ENCODE peak calls at places on chromosomes 12 and 14, in six cellular contexts. One of them, this sample, is unnamed.

GRCh38 chr12:43676183-43676813 is 82.3 kb downstream of the PUS7L start:
- DNase-seq in Panc1: peak
- DNase-seq in K562: peak
- DNase-seq in transverse colon: no peak
- DNase-seq in GM12892: no peak
- DNase-seq in stomach: no peak
- DNase-seq in this sample: peak

GRCh38 chr12:52741378-52742195 is 35.6 kb downstream of the KRT76 start:
- DNase-seq in Panc1: no peak
- DNase-seq in K562: peak
- DNase-seq in transverse colon: peak
- DNase-seq in GM12892: peak
- DNase-seq in stomach: peak
- DNase-seq in this sample: peak

GRCh38 chr14:81565441-81566290 is 32.0 kb upstream of the SEL1L start:
- DNase-seq in Panc1: no peak
- DNase-seq in K562: peak
- DNase-seq in transverse colon: no peak
- DNase-seq in GM12892: no peak
- DNase-seq in stomach: no peak
- DNase-seq in this sample: peak

GRCh38 chr14:91284146-91284790 is 39.8 kb upstream of the GPR68 start:
- DNase-seq in Panc1: no peak
- DNase-seq in K562: no peak
- DNase-seq in transverse colon: no peak
- DNase-seq in GM12892: no peak
- DNase-seq in stomach: no peak
- DNase-seq in this sample: no peak

GRCh38 chr12:71492604-71493003 is 53.0 kb downstream of the LGR5 start:
- DNase-seq in Panc1: no peak
- DNase-seq in K562: no peak
- DNase-seq in transverse colon: no peak
- DNase-seq in GM12892: no peak
- DNase-seq in stomach: no peak
- DNase-seq in this sample: no peak

GRCh38 chr12:53091756-53092155 is 5.7 kb upstream of the IGFBP6 start:
- DNase-seq in Panc1: no peak
- DNase-seq in K562: no peak
- DNase-seq in transverse colon: no peak
- DNase-seq in GM12892: no peak
- DNase-seq in stomach: no peak
- DNase-seq in this sample: no peak

GRCh38 chr14:75046899-75047298 is 4.4 kb downstream of the MLH3 start:
- DNase-seq in Panc1: no peak
- DNase-seq in K562: no peak
- DNase-seq in transverse colon: no peak
- DNase-seq in GM12892: no peak
- DNase-seq in stomach: no peak
- DNase-seq in this sample: no peak

GRCh38 chr14:87175175-87175574 is 817.8 kb downstream of the GALC start:
- DNase-seq in Panc1: no peak
- DNase-seq in K562: no peak
- DNase-seq in transverse colon: no peak
- DNase-seq in GM12892: no peak
- DNase-seq in stomach: no peak
- DNase-seq in this sample: no peak

GRCh38 chr12:64098709-64099354 is 123.3 kb downstream of the KICS2 start:
- DNase-seq in Panc1: no peak
- DNase-seq in K562: no peak
- DNase-seq in transverse colon: no peak
- DNase-seq in GM12892: no peak
- DNase-seq in stomach: no peak
- DNase-seq in this sample: no peak

GRCh38 chr14:69896972-69897371 is 17.8 kb downstream of the SMOC1 start:
- DNase-seq in Panc1: no peak
- DNase-seq in K562: no peak
- DNase-seq in transverse colon: no peak
- DNase-seq in GM12892: no peak
- DNase-seq in stomach: no peak
- DNase-seq in this sample: no peak

GRCh38 chr12:62769076-62769619 is 165.8 kb downstream of the PPM1H start:
- DNase-seq in Panc1: no peak
- DNase-seq in K562: no peak
- DNase-seq in transverse colon: no peak
- DNase-seq in GM12892: no peak
- DNase-seq in stomach: no peak
- DNase-seq in this sample: no peak

GRCh38 chr12:7868391-7868790 is 4.3 kb downstream of the SLC2A14 start:
- DNase-seq in Panc1: no peak
- DNase-seq in K562: no peak
- DNase-seq in transverse colon: no peak
- DNase-seq in GM12892: no peak
- DNase-seq in stomach: no peak
- DNase-seq in this sample: no peak

GRCh38 chr12:75894965-75895754 is 136.4 kb downstream of the PHLDA1 start:
- DNase-seq in Panc1: no peak
- DNase-seq in K562: no peak
- DNase-seq in transverse colon: no peak
- DNase-seq in GM12892: no peak
- DNase-seq in stomach: no peak
- DNase-seq in this sample: peak

GRCh38 chr12:104896710-104897109 is 61.4 kb downstream of the SLC41A2 start:
- DNase-seq in Panc1: no peak
- DNase-seq in K562: no peak
- DNase-seq in transverse colon: no peak
- DNase-seq in GM12892: no peak
- DNase-seq in stomach: no peak
- DNase-seq in this sample: no peak

DNA sequence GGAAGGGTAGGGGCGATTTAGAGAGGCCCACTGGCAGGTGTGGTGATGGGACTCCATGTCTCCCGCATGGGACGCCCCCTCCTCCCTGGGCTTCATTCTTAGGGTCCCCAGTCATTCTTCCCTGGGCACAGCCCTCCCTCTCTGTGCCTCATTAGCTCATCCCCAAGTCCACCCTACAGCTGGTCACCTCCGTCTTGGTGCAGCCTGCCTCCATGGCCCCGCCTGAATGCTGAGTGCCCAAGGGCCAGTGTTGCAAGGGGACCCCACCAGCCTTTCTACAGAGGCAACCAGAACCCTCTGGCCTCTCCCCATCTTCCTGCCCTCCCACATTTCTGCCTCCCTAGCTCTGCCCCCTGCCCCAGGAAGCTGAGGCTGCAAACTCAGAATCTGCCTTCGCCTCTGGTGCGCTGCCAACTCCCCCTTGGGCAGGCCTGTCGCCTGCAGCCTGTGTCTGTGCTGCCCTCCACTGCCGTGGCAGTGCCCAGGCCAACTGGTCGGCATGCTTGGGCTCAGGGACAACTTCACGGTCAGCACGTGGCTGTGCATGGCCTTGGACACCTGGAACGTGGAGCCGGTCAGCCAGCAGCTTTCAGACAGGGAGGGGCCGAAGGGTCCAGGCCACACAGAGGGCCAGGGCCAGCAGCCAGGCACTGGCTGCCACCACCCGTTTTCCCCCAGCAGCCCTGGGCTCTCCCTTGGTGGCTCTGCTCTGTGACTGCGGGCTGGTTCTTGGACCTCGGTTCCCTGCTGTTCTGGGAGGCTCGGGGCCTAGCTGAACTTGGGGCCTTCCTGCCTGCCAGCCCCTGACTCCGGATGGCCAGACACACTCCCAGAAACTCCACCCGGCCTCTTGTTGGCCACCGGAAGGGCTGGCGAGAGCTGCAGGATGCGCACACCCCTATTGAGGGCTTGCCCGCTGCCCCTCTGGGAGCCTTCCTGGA is 33.9 kb upstream of the PPP1R13B start:
- DNase-seq in Panc1: no peak
- DNase-seq in K562: no peak
- DNase-seq in transverse colon: no peak
- DNase-seq in GM12892: no peak
- DNase-seq in stomach: peak
- DNase-seq in this sample: no peak
- TF ChIP-seq POLR2AphosphoS5 in Panc1: no peak
- TF ChIP-seq POLR2AphosphoS5 in K562: no peak
- TF ChIP-seq POLR2AphosphoS5 in transverse colon: no peak
- TF ChIP-seq POLR2AphosphoS5 in GM12892: no peak
- TF ChIP-seq POLR2AphosphoS5 in stomach: peak
- TF ChIP-seq POLR2AphosphoS5 in this sample: no peak

GRCh38 chr14:32038876-32039275 is 38.2 kb upstream of the ARHGAP5 start:
- DNase-seq in Panc1: no peak
- DNase-seq in K562: no peak
- DNase-seq in transverse colon: no peak
- DNase-seq in GM12892: no peak
- DNase-seq in stomach: no peak
- DNase-seq in this sample: no peak
- TF ChIP-seq POLR2AphosphoS5 in Panc1: no peak
- TF ChIP-seq POLR2AphosphoS5 in K562: no peak
- TF ChIP-seq POLR2AphosphoS5 in transverse colon: no peak
- TF ChIP-seq POLR2AphosphoS5 in GM12892: no peak
- TF ChIP-seq POLR2AphosphoS5 in stomach: no peak
- TF ChIP-seq POLR2AphosphoS5 in this sample: no peak

GRCh38 chr14:65904988-65905387 is 492.5 kb downstream of the FUT8 start:
- DNase-seq in Panc1: no peak
- DNase-seq in K562: no peak
- DNase-seq in transverse colon: no peak
- DNase-seq in GM12892: no peak
- DNase-seq in stomach: no peak
- DNase-seq in this sample: no peak

GRCh38 chr14:65906948-65907347 is 494.4 kb downstream of the FUT8 start:
- DNase-seq in Panc1: no peak
- DNase-seq in K562: no peak
- DNase-seq in transverse colon: no peak
- DNase-seq in GM12892: no peak
- DNase-seq in stomach: no peak
- DNase-seq in this sample: no peak

GRCh38 chr14:65901595-65901994 is 489.1 kb downstream of the FUT8 start:
- DNase-seq in Panc1: no peak
- DNase-seq in K562: no peak
- DNase-seq in transverse colon: no peak
- DNase-seq in GM12892: no peak
- DNase-seq in stomach: no peak
- DNase-seq in this sample: no peak
- TF ChIP-seq POLR2AphosphoS5 in Panc1: no peak
- TF ChIP-seq POLR2AphosphoS5 in K562: no peak
- TF ChIP-seq POLR2AphosphoS5 in transverse colon: no peak
- TF ChIP-seq POLR2AphosphoS5 in GM12892: no peak
- TF ChIP-seq POLR2AphosphoS5 in stomach: no peak
- TF ChIP-seq POLR2AphosphoS5 in this sample: no peak

GRCh38 chr14:55052259-55052930 is 948 bp downstream of the MAPK1IP1L start:
- DNase-seq in Panc1: no peak
- DNase-seq in K562: no peak
- DNase-seq in transverse colon: no peak
- DNase-seq in GM12892: no peak
- DNase-seq in stomach: no peak
- DNase-seq in this sample: no peak

GRCh38 chr14:55051426-55052258 is at the start of gene MAPK1IP1L:
- DNase-seq in Panc1: peak
- DNase-seq in K562: peak
- DNase-seq in transverse colon: peak
- DNase-seq in GM12892: peak
- DNase-seq in stomach: peak
- DNase-seq in this sample: peak

GRCh38 chr14:55054098-55054497 is 2.7 kb downstream of the MAPK1IP1L start:
- DNase-seq in Panc1: no peak
- DNase-seq in K562: no peak
- DNase-seq in transverse colon: no peak
- DNase-seq in GM12892: no peak
- DNase-seq in stomach: no peak
- DNase-seq in this sample: no peak

GRCh38 chr14:55053500-55053899 is 2.1 kb downstream of the MAPK1IP1L start:
- DNase-seq in Panc1: no peak
- DNase-seq in K562: no peak
- DNase-seq in transverse colon: no peak
- DNase-seq in GM12892: no peak
- DNase-seq in stomach: no peak
- DNase-seq in this sample: no peak

DNA sequence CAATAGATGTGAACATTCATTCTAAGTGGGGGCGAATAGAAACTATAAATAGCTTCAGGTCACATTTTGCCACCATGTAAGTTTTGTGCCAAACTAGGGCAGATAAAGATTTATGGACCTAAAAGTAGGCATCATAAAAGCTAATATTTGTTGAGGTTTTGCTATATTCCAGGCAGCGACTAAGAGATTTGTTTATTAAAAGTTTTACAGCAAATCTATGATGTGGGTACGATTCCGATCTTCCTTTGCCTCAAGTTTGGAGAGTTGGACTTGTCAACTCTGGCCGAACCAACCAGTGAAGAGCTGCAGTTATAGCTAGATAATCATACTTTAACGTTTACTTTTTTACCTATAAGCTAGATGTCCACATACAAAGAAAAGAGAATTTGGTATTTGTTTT is 1.6 kb downstream of the MAPK1IP1L start:
- DNase-seq in Panc1: no peak
- DNase-seq in K562: no peak
- DNase-seq in transverse colon: no peak
- DNase-seq in GM12892: no peak
- DNase-seq in stomach: no peak
- DNase-seq in this sample: no peak
- TF ChIP-seq POLR2AphosphoS5 in Panc1: no peak
- TF ChIP-seq POLR2AphosphoS5 in K562: no peak
- TF ChIP-seq POLR2AphosphoS5 in transverse colon: no peak
- TF ChIP-seq POLR2AphosphoS5 in GM12892: peak
- TF ChIP-seq POLR2AphosphoS5 in stomach: no peak
- TF ChIP-seq POLR2AphosphoS5 in this sample: peak

GRCh38 chr14:80269338-80269935 is 58.1 kb upstream of the DIO2 start:
- DNase-seq in Panc1: no peak
- DNase-seq in K562: no peak
- DNase-seq in transverse colon: no peak
- DNase-seq in GM12892: no peak
- DNase-seq in stomach: no peak
- DNase-seq in this sample: no peak

GRCh38 chr14:80271389-80271788 is 60.1 kb upstream of the DIO2 start:
- DNase-seq in Panc1: no peak
- DNase-seq in K562: no peak
- DNase-seq in transverse colon: no peak
- DNase-seq in GM12892: no peak
- DNase-seq in stomach: no peak
- DNase-seq in this sample: no peak

GRCh38 chr14:80278293-80279037 is 67.2 kb upstream of the DIO2 start:
- DNase-seq in Panc1: no peak
- DNase-seq in K562: no peak
- DNase-seq in transverse colon: no peak
- DNase-seq in GM12892: no peak
- DNase-seq in stomach: peak
- DNase-seq in this sample: no peak

GRCh38 chr14:80275208-80275850 is 64.0 kb upstream of the DIO2 start:
- DNase-seq in Panc1: no peak
- DNase-seq in K562: no peak
- DNase-seq in transverse colon: no peak
- DNase-seq in GM12892: no peak
- DNase-seq in stomach: no peak
- DNase-seq in this sample: no peak
- TF ChIP-seq POLR2AphosphoS5 in Panc1: no peak
- TF ChIP-seq POLR2AphosphoS5 in K562: no peak
- TF ChIP-seq POLR2AphosphoS5 in transverse colon: no peak
- TF ChIP-seq POLR2AphosphoS5 in GM12892: no peak
- TF ChIP-seq POLR2AphosphoS5 in stomach: no peak
- TF ChIP-seq POLR2AphosphoS5 in this sample: no peak

GRCh38 chr12:28954333-28954732 is 194.7 kb upstream of the FAR2 start:
- DNase-seq in Panc1: no peak
- DNase-seq in K562: no peak
- DNase-seq in transverse colon: no peak
- DNase-seq in GM12892: no peak
- DNase-seq in stomach: no peak
- DNase-seq in this sample: no peak
- TF ChIP-seq POLR2AphosphoS5 in Panc1: no peak
- TF ChIP-seq POLR2AphosphoS5 in K562: no peak
- TF ChIP-seq POLR2AphosphoS5 in transverse colon: no peak
- TF ChIP-seq POLR2AphosphoS5 in GM12892: no peak
- TF ChIP-seq POLR2AphosphoS5 in stomach: no peak
- TF ChIP-seq POLR2AphosphoS5 in this sample: no peak

This sample was measured in HCT116.